ENCODE peak calls at places on chromosomes 11 and 22, in ten cellular contexts. One of them, this sample, is unnamed.
A peak's percentile ranks its signal among the peaks of the same experiment; 100 is the strongest.

GRCh38 chr11:44320289-44320973 is 10.5 kb upstream of the ALX4 start:
- DNase-seq in fibroblast of lung: no peak
- DNase-seq in upper lobe of right lung: peak; percentile 33
- DNase-seq in breast epithelium: no peak
- DNase-seq in gastrocnemius medialis: no peak
- DNase-seq in heart right ventricle: no peak
- DNase-seq in upper lobe of left lung: no peak
- DNase-seq in uterus: no peak
- DNase-seq in PC-9: no peak
- DNase-seq in lower lobe of right lung: no peak
- DNase-seq in this sample: no peak

GRCh38 chr11:84398017-84398626 is 1112.0 kb upstream of the CCDC90B start:
- DNase-seq in fibroblast of lung: no peak
- DNase-seq in upper lobe of right lung: no peak
- DNase-seq in breast epithelium: no peak
- DNase-seq in gastrocnemius medialis: no peak
- DNase-seq in heart right ventricle: no peak
- DNase-seq in upper lobe of left lung: no peak
- DNase-seq in uterus: no peak
- DNase-seq in PC-9: no peak
- DNase-seq in lower lobe of right lung: no peak
- DNase-seq in this sample: no peak

GRCh38 chr11:69524291-69524882 is 42.9 kb downstream of the LINC01488 start:
- DNase-seq in fibroblast of lung: peak; percentile 14
- DNase-seq in upper lobe of right lung: peak; percentile 56
- DNase-seq in breast epithelium: no peak
- DNase-seq in gastrocnemius medialis: no peak
- DNase-seq in heart right ventricle: no peak
- DNase-seq in upper lobe of left lung: peak; percentile 6
- DNase-seq in uterus: no peak
- DNase-seq in PC-9: peak; percentile 89
- DNase-seq in lower lobe of right lung: peak; percentile 12
- DNase-seq in this sample: no peak

GRCh38 chr11:18294862-18295261 is 27.1 kb downstream of the HPS5 start:
- DNase-seq in fibroblast of lung: no peak
- DNase-seq in upper lobe of right lung: no peak
- DNase-seq in breast epithelium: no peak
- DNase-seq in gastrocnemius medialis: no peak
- DNase-seq in heart right ventricle: no peak
- DNase-seq in upper lobe of left lung: no peak
- DNase-seq in uterus: no peak
- DNase-seq in PC-9: no peak
- DNase-seq in lower lobe of right lung: no peak
- DNase-seq in this sample: no peak

GRCh38 chr11:58933661-58934060 is 5.6 kb upstream of the GLYATL1 start:
- DNase-seq in fibroblast of lung: no peak
- DNase-seq in upper lobe of right lung: no peak
- DNase-seq in breast epithelium: no peak
- DNase-seq in gastrocnemius medialis: no peak
- DNase-seq in heart right ventricle: no peak
- DNase-seq in upper lobe of left lung: no peak
- DNase-seq in uterus: no peak
- DNase-seq in PC-9: no peak
- DNase-seq in lower lobe of right lung: no peak
- DNase-seq in this sample: no peak

GRCh38 chr11:69170704-69171103 is 15.0 kb downstream of the SMIM38 start:
- DNase-seq in fibroblast of lung: no peak
- DNase-seq in upper lobe of right lung: peak; percentile 61
- DNase-seq in breast epithelium: no peak
- DNase-seq in gastrocnemius medialis: no peak
- DNase-seq in heart right ventricle: no peak
- DNase-seq in upper lobe of left lung: no peak
- DNase-seq in uterus: no peak
- DNase-seq in PC-9: peak; percentile 53
- DNase-seq in lower lobe of right lung: no peak
- DNase-seq in this sample: no peak

GRCh38 chr11:103420593-103420992 is 311.4 kb downstream of the DYNC2H1 start:
- DNase-seq in fibroblast of lung: no peak
- DNase-seq in upper lobe of right lung: no peak
- DNase-seq in breast epithelium: no peak
- DNase-seq in gastrocnemius medialis: no peak
- DNase-seq in heart right ventricle: no peak
- DNase-seq in upper lobe of left lung: no peak
- DNase-seq in uterus: no peak
- DNase-seq in PC-9: no peak
- DNase-seq in lower lobe of right lung: no peak
- DNase-seq in this sample: no peak

GRCh38 chr11:130208241-130209127 is 48.9 kb downstream of the ST14 start:
- DNase-seq in fibroblast of lung: no peak
- DNase-seq in upper lobe of right lung: peak; percentile 61
- DNase-seq in breast epithelium: no peak
- DNase-seq in gastrocnemius medialis: no peak
- DNase-seq in heart right ventricle: no peak
- DNase-seq in upper lobe of left lung: no peak
- DNase-seq in uterus: no peak
- DNase-seq in PC-9: no peak
- DNase-seq in lower lobe of right lung: peak; percentile 41
- DNase-seq in this sample: no peak

GRCh38 chr22:24191381-24191841 is 10.1 kb downstream of the SUSD2 start:
- DNase-seq in fibroblast of lung: no peak
- DNase-seq in upper lobe of right lung: peak; percentile 63
- DNase-seq in breast epithelium: no peak
- DNase-seq in gastrocnemius medialis: no peak
- DNase-seq in heart right ventricle: no peak
- DNase-seq in upper lobe of left lung: no peak
- DNase-seq in uterus: peak; percentile 16
- DNase-seq in PC-9: no peak
- DNase-seq in lower lobe of right lung: no peak
- DNase-seq in this sample: no peak

GRCh38 chr22:29156507-29156906 is 49.2 kb upstream of the EMID1 start:
- DNase-seq in fibroblast of lung: no peak
- DNase-seq in upper lobe of right lung: peak; percentile 51
- DNase-seq in breast epithelium: no peak
- DNase-seq in gastrocnemius medialis: no peak
- DNase-seq in heart right ventricle: no peak
- DNase-seq in upper lobe of left lung: no peak
- DNase-seq in uterus: no peak
- DNase-seq in PC-9: no peak
- DNase-seq in lower lobe of right lung: no peak
- DNase-seq in this sample: no peak

DNA sequence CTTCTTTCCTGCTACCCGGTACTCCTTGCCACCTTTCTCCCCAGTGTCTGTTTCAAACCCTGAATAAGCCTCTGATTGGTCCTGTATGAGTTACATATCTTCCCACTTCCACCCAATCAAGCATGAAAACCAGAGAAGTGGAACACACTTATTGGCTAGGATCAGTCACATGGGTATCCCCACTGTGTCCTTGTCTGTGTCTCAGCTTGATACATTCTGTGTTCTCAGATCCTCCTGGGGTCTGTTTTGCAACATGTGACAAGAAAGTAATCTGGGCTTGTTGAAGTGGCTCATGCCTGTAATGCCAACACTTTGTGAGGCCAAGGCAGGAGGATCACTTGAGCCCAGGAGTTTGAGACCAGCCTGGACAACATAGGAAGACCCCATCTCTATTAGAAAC is 23.9 kb downstream of the MCHR1 start:
- DNase-seq in fibroblast of lung: no peak
- DNase-seq in upper lobe of right lung: no peak
- DNase-seq in breast epithelium: no peak
- DNase-seq in gastrocnemius medialis: no peak
- DNase-seq in heart right ventricle: no peak
- DNase-seq in upper lobe of left lung: no peak
- DNase-seq in uterus: no peak
- DNase-seq in PC-9: no peak
- DNase-seq in lower lobe of right lung: no peak
- DNase-seq in this sample: no peak
- TF ChIP-seq CTCF in fibroblast of lung: no peak
- TF ChIP-seq CTCF in upper lobe of right lung: no peak
- TF ChIP-seq CTCF in breast epithelium: no peak
- TF ChIP-seq CTCF in gastrocnemius medialis: no peak
- TF ChIP-seq CTCF in heart right ventricle: no peak
- TF ChIP-seq CTCF in upper lobe of left lung: no peak
- TF ChIP-seq CTCF in uterus: no peak
- TF ChIP-seq CTCF in PC-9: no peak
- TF ChIP-seq CTCF in lower lobe of right lung: no peak
- TF ChIP-seq CTCF in this sample: no peak

DNA sequence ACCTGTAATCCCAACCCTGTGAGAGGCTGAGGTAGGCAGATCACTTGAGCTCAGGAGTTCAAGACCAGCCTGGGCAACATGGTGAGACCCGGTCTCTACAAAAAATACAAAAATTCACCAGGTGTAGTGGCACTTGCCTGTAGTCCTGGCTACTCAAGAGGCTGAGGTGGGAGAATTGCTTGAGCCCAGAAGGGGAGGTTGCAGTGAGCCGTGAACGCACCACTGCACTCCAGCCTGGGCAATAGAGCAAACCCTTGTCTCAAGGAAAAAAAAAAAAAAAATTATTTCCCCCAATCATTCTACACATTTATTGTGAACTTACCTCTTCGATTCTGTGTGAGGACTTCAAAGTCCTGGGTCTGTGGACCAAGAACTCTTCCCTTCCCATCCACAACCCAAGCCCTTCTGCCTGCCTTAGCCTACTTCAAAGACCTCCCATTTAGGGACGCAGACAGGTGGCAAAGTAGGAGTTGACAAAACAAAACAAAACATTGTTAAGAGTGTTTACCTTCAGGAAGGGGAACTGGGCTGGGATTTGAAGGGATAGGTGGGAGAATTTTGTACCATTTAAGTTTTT is 3.8 kb upstream of the WEE1 start:
- DNase-seq in fibroblast of lung: no peak
- DNase-seq in upper lobe of right lung: no peak
- DNase-seq in breast epithelium: no peak
- DNase-seq in gastrocnemius medialis: no peak
- DNase-seq in heart right ventricle: no peak
- DNase-seq in upper lobe of left lung: no peak
- DNase-seq in uterus: no peak
- DNase-seq in PC-9: no peak
- DNase-seq in lower lobe of right lung: no peak
- DNase-seq in this sample: no peak
- H3K27ac ChIP-seq in fibroblast of lung: peak overlapping the region; percentile 77
- H3K27ac ChIP-seq in upper lobe of right lung: peak overlapping the region; percentile 92
- H3K27ac ChIP-seq in breast epithelium: peak overlapping the region; percentile 99
- H3K27ac ChIP-seq in gastrocnemius medialis: peak overlapping the region; percentile 77
- H3K27ac ChIP-seq in heart right ventricle: peak overlapping the region; percentile 88
- H3K27ac ChIP-seq in upper lobe of left lung: peak overlapping the region; percentile 87
- H3K27ac ChIP-seq in uterus: peak overlapping the region; percentile 97
- H3K27ac ChIP-seq in PC-9: peak overlapping the region; percentile 98
- H3K27ac ChIP-seq in lower lobe of right lung: peak overlapping the region; percentile 94
- H3K27ac ChIP-seq in this sample: peak overlapping the region; percentile 47

DNA sequence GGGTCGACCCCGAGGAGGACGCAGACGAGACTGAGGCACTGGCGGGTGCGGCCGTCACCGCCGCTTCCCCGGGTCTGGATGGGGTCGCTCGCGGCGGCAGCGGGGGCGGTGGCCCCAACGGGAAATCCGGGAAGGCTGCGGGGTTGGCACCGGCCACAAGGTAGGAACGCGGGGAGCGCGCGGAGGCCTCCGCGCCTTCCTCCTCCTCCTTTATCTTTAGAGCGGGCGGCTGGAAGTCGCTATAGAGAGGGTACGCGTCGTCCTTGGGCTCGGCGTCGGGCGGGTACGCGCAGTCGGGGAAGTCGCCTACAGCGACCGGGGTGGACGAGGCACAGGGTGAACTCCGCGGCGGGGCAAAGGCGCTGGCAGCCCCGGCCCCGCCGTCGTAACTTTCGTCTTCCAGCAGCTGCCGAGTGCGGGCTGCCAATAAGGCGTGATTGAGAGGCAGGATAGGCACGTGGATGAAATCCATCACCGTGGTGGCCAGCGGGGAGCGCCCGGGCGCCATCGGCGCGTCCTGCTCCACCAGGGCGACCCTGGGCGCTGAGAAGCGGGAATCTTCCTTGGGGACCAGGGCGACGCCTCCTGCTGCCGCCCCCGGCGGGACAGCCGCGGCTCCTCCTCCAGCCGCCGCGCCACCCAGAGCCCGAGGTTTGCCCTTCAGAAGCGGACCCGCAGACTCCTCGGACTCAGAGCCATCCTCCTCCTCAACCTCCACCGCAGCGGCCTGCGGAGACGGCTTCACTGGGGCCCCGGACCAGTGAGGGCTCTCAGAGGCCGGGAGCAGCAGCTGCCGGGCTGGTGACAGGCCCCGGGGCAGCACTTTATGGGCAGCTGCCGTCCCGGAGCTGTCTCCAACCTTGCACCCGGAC is 1.7 kb downstream of the PGR start:
- DNase-seq in fibroblast of lung: peak; percentile 6
- DNase-seq in upper lobe of right lung: peak; percentile 65
- DNase-seq in breast epithelium: peak; percentile 20
- DNase-seq in gastrocnemius medialis: no peak
- DNase-seq in heart right ventricle: peak; percentile 50
- DNase-seq in upper lobe of left lung: peak; percentile 28
- DNase-seq in uterus: peak; percentile 29
- DNase-seq in PC-9: no peak
- DNase-seq in lower lobe of right lung: peak; percentile 45
- DNase-seq in this sample: peak; percentile 19
- H3K4me3 ChIP-seq in fibroblast of lung: peak overlapping the region; percentile 63
- H3K4me3 ChIP-seq in upper lobe of right lung: peak overlapping the region; percentile 54
- H3K4me3 ChIP-seq in breast epithelium: peak overlapping the region; percentile 56
- H3K4me3 ChIP-seq in gastrocnemius medialis: peak overlapping the region; percentile 58
- H3K4me3 ChIP-seq in heart right ventricle: peak overlapping the region; percentile 76
- H3K4me3 ChIP-seq in upper lobe of left lung: no peak overlapping the region
- H3K4me3 ChIP-seq in uterus: peak overlapping the region; percentile 79
- H3K4me3 ChIP-seq in PC-9: no peak overlapping the region
- H3K4me3 ChIP-seq in lower lobe of right lung: peak overlapping the region; percentile 58
- H3K4me3 ChIP-seq in this sample: peak overlapping the region; percentile 64

GRCh38 chr11:35485656-35486318 is 39.6 kb downstream of the PAMR1 start:
- DNase-seq in fibroblast of lung: peak; percentile 78
- DNase-seq in upper lobe of right lung: peak; percentile 86
- DNase-seq in breast epithelium: peak; percentile 65
- DNase-seq in gastrocnemius medialis: no peak
- DNase-seq in heart right ventricle: peak; percentile 68
- DNase-seq in upper lobe of left lung: peak; percentile 82
- DNase-seq in uterus: peak; percentile 78
- DNase-seq in PC-9: peak; percentile 83
- DNase-seq in lower lobe of right lung: peak; percentile 83
- DNase-seq in this sample: peak; percentile 76
- TF ChIP-seq CTCF in fibroblast of lung: peak; percentile 92
- TF ChIP-seq CTCF in upper lobe of right lung: peak; percentile 97
- TF ChIP-seq CTCF in breast epithelium: peak; percentile 80
- TF ChIP-seq CTCF in gastrocnemius medialis: peak; percentile 63
- TF ChIP-seq CTCF in heart right ventricle: peak; percentile 77
- TF ChIP-seq CTCF in upper lobe of left lung: peak; percentile 91
- TF ChIP-seq CTCF in uterus: peak; percentile 82
- TF ChIP-seq CTCF in PC-9: peak; percentile 96
- TF ChIP-seq CTCF in lower lobe of right lung: peak; percentile 96
- TF ChIP-seq CTCF in this sample: peak; percentile 89

DNA sequence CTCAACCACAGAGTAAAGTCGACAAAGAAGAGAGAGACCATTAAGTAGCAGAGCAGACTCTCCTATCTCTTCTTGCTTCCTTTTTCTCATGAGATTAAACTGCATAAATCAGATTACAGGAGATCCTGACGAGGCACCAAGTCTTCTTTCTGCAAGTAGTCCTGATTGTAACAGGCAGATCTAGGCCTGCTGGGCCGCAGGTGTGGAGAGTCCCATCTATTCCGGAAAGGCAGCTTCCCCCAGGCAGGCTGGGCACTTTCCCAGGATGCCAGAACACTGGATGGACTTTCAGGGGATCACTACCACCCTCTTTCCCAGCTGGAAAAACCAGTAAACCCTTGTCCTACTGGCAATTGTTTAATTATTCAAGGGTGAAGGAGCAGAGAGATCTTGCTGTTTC is 173.0 kb upstream of the CADM1 start:
- DNase-seq in fibroblast of lung: no peak
- DNase-seq in upper lobe of right lung: no peak
- DNase-seq in breast epithelium: no peak
- DNase-seq in gastrocnemius medialis: no peak
- DNase-seq in heart right ventricle: no peak
- DNase-seq in upper lobe of left lung: no peak
- DNase-seq in uterus: no peak
- DNase-seq in PC-9: no peak
- DNase-seq in lower lobe of right lung: no peak
- DNase-seq in this sample: no peak
- H3K27ac ChIP-seq in fibroblast of lung: peak overlapping the region; percentile 70
- H3K27ac ChIP-seq in upper lobe of right lung: no peak overlapping the region
- H3K27ac ChIP-seq in breast epithelium: no peak overlapping the region
- H3K27ac ChIP-seq in gastrocnemius medialis: no peak overlapping the region
- H3K27ac ChIP-seq in heart right ventricle: no peak overlapping the region
- H3K27ac ChIP-seq in upper lobe of left lung: no peak overlapping the region
- H3K27ac ChIP-seq in uterus: no peak overlapping the region
- H3K27ac ChIP-seq in PC-9: no peak overlapping the region
- H3K27ac ChIP-seq in lower lobe of right lung: no peak overlapping the region
- H3K27ac ChIP-seq in this sample: no peak overlapping the region

This sample was measured in psoas muscle.